ENCODE peak calls at places on chromosomes 5 and 9, in nine cellular contexts. Q, Z, P, L, C, Y, F, A and J are unnamed samples.
A peak's percentile ranks its signal among the peaks of the same experiment; 100 is the strongest.

GRCh38 chr9:135440620-135441019 is 39.0 kb upstream of the PPP1R26 start:
- DNase-seq in Q (no peak), Z (no peak), P (no peak), L (no peak), C (peak; percentile 28), Y (no peak), F (no peak), A (peak; percentile 46), J (no peak)

GRCh38 chr5:132010645-132011560 is 555 bp downstream of the ACSL6 start:
- DNase-seq in Q (no peak), Z (no peak), P (peak; percentile 34), L (peak; percentile 9), C (peak; percentile 62), Y (peak; percentile 17), F (no peak), A (peak; percentile 22), J (no peak)

GRCh38 chr5:122907238-122907637 is 61.8 kb downstream of the SNX24 start:
- DNase-seq in Q (peak; percentile 68), Z (peak; percentile 58), P (no peak), L (no peak), C (peak; percentile 49), Y (no peak), F (no peak), A (no peak), J (no peak)

GRCh38 chr9:134585746-134586706 is 55.6 kb upstream of the COL5A1 start:
- DNase-seq in Q (peak; percentile 94), Z (peak; percentile 74), P (no peak), L (no peak), C (no peak), Y (peak; percentile 14), F (no peak), A (no peak), J (no peak)

GRCh38 chr9:135703726-135704125 is 1.7 kb downstream of the KCNT1 start:
- DNase-seq in Q (peak; percentile 40), Z (no peak), P (no peak), L (peak; percentile 64), C (peak; percentile 51), Y (no peak), F (no peak), A (no peak), J (no peak)

GRCh38 chr9:125522328-125522725 is 184.7 kb downstream of the MAPKAP1 start:
- DNase-seq in Q (peak; percentile 77), Z (peak; percentile 77), P (no peak), L (no peak), C (no peak), Y (no peak), F (no peak), A (no peak), J (no peak)

GRCh38 chr9:2337131-2337530 is 284.5 kb upstream of the VLDLR start:
- DNase-seq in Q (no peak), Z (no peak), P (no peak), L (no peak), C (no peak), Y (no peak), F (no peak), A (no peak), J (no peak)

GRCh38 chr9:119453980-119454379 is 84.7 kb upstream of the BRINP1 start:
- DNase-seq in Q (peak; percentile 59), Z (no peak), P (no peak), L (no peak), C (no peak), Y (no peak), F (no peak), A (no peak), J (no peak)

GRCh38 chr5:6859001-6859400 is 145.8 kb downstream of the TENT4A start:
- DNase-seq in Q (no peak), Z (no peak), P (no peak), L (no peak), C (no peak), Y (no peak), F (no peak), A (no peak), J (no peak)

GRCh38 chr5:111337133-111337532 is 112.9 kb downstream of the CAMK4 start:
- DNase-seq in Q (no peak), Z (no peak), P (no peak), L (no peak), C (no peak), Y (no peak), F (no peak), A (no peak), J (no peak)

GRCh38 chr5:54844905-54845566 is 140.4 kb downstream of the ESM1 start:
- DNase-seq in Q (peak; percentile 56), Z (peak; percentile 44), P (no peak), L (peak; percentile 38), C (peak; percentile 59), Y (no peak), F (no peak), A (no peak), J (no peak)